ENCODE peak calls at places on chromosomes 4 and X, in eight cellular contexts. One of them, this sample, is unnamed.

GRCh38 chrX:107480272-107480671 is 30.8 kb downstream of the FRMPD3 start:
- DNase-seq in BE2C: no peak
- DNase-seq in endodermal cell: no peak
- DNase-seq in Calu3: no peak
- DNase-seq in pancreas: no peak
- DNase-seq in endothelial cell of umbilical vein: no peak
- DNase-seq in uterus: no peak
- DNase-seq in GM12865: no peak
- DNase-seq in this sample: no peak

GRCh38 chrX:84187501-84188319 is at the start of gene RPS6KA6:
- DNase-seq in pancreas: peak
- DNase-seq in uterus: peak
- DNase-seq in GM12865: no peak
- DNase-seq in Calu3: peak
- DNase-seq in BE2C: peak
- DNase-seq in endothelial cell of umbilical vein: peak
- DNase-seq in endodermal cell: peak
- DNase-seq in this sample: peak

GRCh38 chr4:82063017-82063416 is 310.8 kb downstream of the HNRNPD start:
- DNase-seq in uterus: no peak
- DNase-seq in BE2C: no peak
- DNase-seq in Calu3: no peak
- DNase-seq in GM12865: no peak
- DNase-seq in endothelial cell of umbilical vein: no peak
- DNase-seq in endodermal cell: no peak
- DNase-seq in pancreas: no peak
- DNase-seq in this sample: no peak

GRCh38 chr4:108502366-108502765 is 118.0 kb upstream of the RPL34 start:
- DNase-seq in GM12865: no peak
- DNase-seq in uterus: no peak
- DNase-seq in endothelial cell of umbilical vein: no peak
- DNase-seq in endodermal cell: no peak
- DNase-seq in BE2C: no peak
- DNase-seq in pancreas: no peak
- DNase-seq in Calu3: no peak
- DNase-seq in this sample: no peak

GRCh38 chrX:155874571-155875244 is 6.4 kb upstream of the VAMP7 start:
- DNase-seq in GM12865: no peak
- DNase-seq in uterus: no peak
- DNase-seq in endothelial cell of umbilical vein: no peak
- DNase-seq in Calu3: no peak
- DNase-seq in pancreas: no peak
- DNase-seq in BE2C: no peak
- DNase-seq in endodermal cell: no peak
- DNase-seq in this sample: no peak

GRCh38 chrX:70452143-70452733 is 7.6 kb downstream of the DLG3 start:
- DNase-seq in uterus: peak
- DNase-seq in pancreas: peak
- DNase-seq in GM12865: peak
- DNase-seq in Calu3: peak
- DNase-seq in BE2C: no peak
- DNase-seq in endothelial cell of umbilical vein: peak
- DNase-seq in endodermal cell: peak
- DNase-seq in this sample: peak

GRCh38 chr4:182881928-182882327 is 35.3 kb downstream of the DCTD start:
- DNase-seq in uterus: no peak
- DNase-seq in pancreas: no peak
- DNase-seq in BE2C: peak
- DNase-seq in Calu3: no peak
- DNase-seq in endodermal cell: no peak
- DNase-seq in GM12865: no peak
- DNase-seq in endothelial cell of umbilical vein: no peak
- DNase-seq in this sample: no peak

GRCh38 chr4:147793569-147793968 is 61.7 kb downstream of the ARHGAP10 start:
- DNase-seq in uterus: no peak
- DNase-seq in GM12865: no peak
- DNase-seq in BE2C: no peak
- DNase-seq in endodermal cell: no peak
- DNase-seq in endothelial cell of umbilical vein: no peak
- DNase-seq in Calu3: no peak
- DNase-seq in pancreas: no peak
- DNase-seq in this sample: no peak

GRCh38 chr4:63563288-63564014 is 845.8 kb downstream of the TECRL start:
- DNase-seq in endothelial cell of umbilical vein: no peak
- DNase-seq in uterus: no peak
- DNase-seq in pancreas: no peak
- DNase-seq in GM12865: no peak
- DNase-seq in endodermal cell: peak
- DNase-seq in Calu3: no peak
- DNase-seq in BE2C: no peak
- DNase-seq in this sample: no peak

GRCh38 chrX:149495573-149496071 is 9.5 kb downstream of the IDS start:
- DNase-seq in Calu3: peak
- DNase-seq in endothelial cell of umbilical vein: peak
- DNase-seq in BE2C: no peak
- DNase-seq in endodermal cell: peak
- DNase-seq in pancreas: no peak
- DNase-seq in GM12865: no peak
- DNase-seq in uterus: no peak
- DNase-seq in this sample: no peak

GRCh38 chrX:9842541-9842940 is 56.3 kb downstream of the SHROOM2 start:
- DNase-seq in pancreas: peak
- DNase-seq in uterus: no peak
- DNase-seq in endothelial cell of umbilical vein: no peak
- DNase-seq in Calu3: no peak
- DNase-seq in BE2C: no peak
- DNase-seq in GM12865: no peak
- DNase-seq in endodermal cell: peak
- DNase-seq in this sample: peak

GRCh38 chrX:17413228-17413627 is 38.2 kb downstream of the NHS start:
- DNase-seq in endothelial cell of umbilical vein: no peak
- DNase-seq in pancreas: no peak
- DNase-seq in BE2C: no peak
- DNase-seq in Calu3: no peak
- DNase-seq in uterus: no peak
- DNase-seq in endodermal cell: no peak
- DNase-seq in GM12865: no peak
- DNase-seq in this sample: no peak

GRCh38 chrX:33062016-33062415 is 149.3 kb downstream of the DMD start:
- DNase-seq in BE2C: no peak
- DNase-seq in endodermal cell: no peak
- DNase-seq in endothelial cell of umbilical vein: no peak
- DNase-seq in GM12865: no peak
- DNase-seq in uterus: no peak
- DNase-seq in pancreas: no peak
- DNase-seq in Calu3: no peak
- DNase-seq in this sample: no peak

GRCh38 chrX:119954374-119954773 is 10.8 kb upstream of the NKAP start:
- DNase-seq in pancreas: no peak
- DNase-seq in GM12865: no peak
- DNase-seq in Calu3: no peak
- DNase-seq in BE2C: no peak
- DNase-seq in endodermal cell: no peak
- DNase-seq in uterus: no peak
- DNase-seq in endothelial cell of umbilical vein: no peak
- DNase-seq in this sample: no peak

GRCh38 chr4:25667931-25668557 is 12.4 kb downstream of the SLC34A2 start:
- DNase-seq in Calu3: no peak
- DNase-seq in BE2C: no peak
- DNase-seq in endodermal cell: peak
- DNase-seq in endothelial cell of umbilical vein: no peak
- DNase-seq in uterus: no peak
- DNase-seq in pancreas: no peak
- DNase-seq in GM12865: no peak
- DNase-seq in this sample: no peak

GRCh38 chrX:30735839-30736238 is 82.6 kb downstream of the GK start:
- DNase-seq in BE2C: peak
- DNase-seq in endodermal cell: peak
- DNase-seq in uterus: peak
- DNase-seq in Calu3: peak
- DNase-seq in endothelial cell of umbilical vein: peak
- DNase-seq in GM12865: peak
- DNase-seq in pancreas: peak
- DNase-seq in this sample: peak

GRCh38 chrX:82556588-82556987 is 951.5 kb upstream of the POU3F4 start:
- DNase-seq in endodermal cell: no peak
- DNase-seq in Calu3: no peak
- DNase-seq in pancreas: no peak
- DNase-seq in endothelial cell of umbilical vein: no peak
- DNase-seq in GM12865: no peak
- DNase-seq in BE2C: no peak
- DNase-seq in uterus: no peak
- DNase-seq in this sample: no peak

GRCh38 chrX:145502670-145503069 is 255.4 kb downstream of the SPANXN1 start:
- DNase-seq in endodermal cell: no peak
- DNase-seq in endothelial cell of umbilical vein: no peak
- DNase-seq in BE2C: no peak
- DNase-seq in GM12865: no peak
- DNase-seq in Calu3: no peak
- DNase-seq in pancreas: no peak
- DNase-seq in uterus: no peak
- DNase-seq in this sample: no peak

DNA sequence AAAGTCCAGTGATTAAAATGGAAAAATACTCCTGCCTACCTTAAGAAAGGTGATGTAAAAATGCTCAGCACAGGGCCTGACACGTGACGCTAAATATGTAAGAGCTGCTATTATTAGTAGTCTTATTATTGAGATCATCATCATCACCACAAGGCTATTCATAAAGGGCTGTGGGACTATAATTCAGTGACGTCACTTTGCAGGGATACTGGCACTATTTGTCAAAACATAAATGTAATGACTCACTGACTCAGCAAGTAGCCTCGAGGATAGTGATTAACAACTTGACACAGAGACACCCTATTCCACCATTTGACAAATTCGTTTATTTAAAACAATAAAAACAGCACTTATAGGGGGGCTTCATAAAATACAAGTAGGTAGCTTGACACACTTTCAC is 258.9 kb downstream of the SPANXN1 start:
- DNase-seq in endothelial cell of umbilical vein: no peak
- DNase-seq in Calu3: no peak
- DNase-seq in BE2C: no peak
- DNase-seq in pancreas: no peak
- DNase-seq in endodermal cell: no peak
- DNase-seq in GM12865: no peak
- DNase-seq in uterus: no peak
- DNase-seq in this sample: no peak
- TF ChIP-seq CTCF in endothelial cell of umbilical vein: no peak
- TF ChIP-seq CTCF in Calu3: no peak
- TF ChIP-seq CTCF in BE2C: no peak
- TF ChIP-seq CTCF in pancreas: no peak
- TF ChIP-seq CTCF in endodermal cell: no peak
- TF ChIP-seq CTCF in GM12865: no peak
- TF ChIP-seq CTCF in uterus: no peak
- TF ChIP-seq CTCF in this sample: no peak

DNA sequence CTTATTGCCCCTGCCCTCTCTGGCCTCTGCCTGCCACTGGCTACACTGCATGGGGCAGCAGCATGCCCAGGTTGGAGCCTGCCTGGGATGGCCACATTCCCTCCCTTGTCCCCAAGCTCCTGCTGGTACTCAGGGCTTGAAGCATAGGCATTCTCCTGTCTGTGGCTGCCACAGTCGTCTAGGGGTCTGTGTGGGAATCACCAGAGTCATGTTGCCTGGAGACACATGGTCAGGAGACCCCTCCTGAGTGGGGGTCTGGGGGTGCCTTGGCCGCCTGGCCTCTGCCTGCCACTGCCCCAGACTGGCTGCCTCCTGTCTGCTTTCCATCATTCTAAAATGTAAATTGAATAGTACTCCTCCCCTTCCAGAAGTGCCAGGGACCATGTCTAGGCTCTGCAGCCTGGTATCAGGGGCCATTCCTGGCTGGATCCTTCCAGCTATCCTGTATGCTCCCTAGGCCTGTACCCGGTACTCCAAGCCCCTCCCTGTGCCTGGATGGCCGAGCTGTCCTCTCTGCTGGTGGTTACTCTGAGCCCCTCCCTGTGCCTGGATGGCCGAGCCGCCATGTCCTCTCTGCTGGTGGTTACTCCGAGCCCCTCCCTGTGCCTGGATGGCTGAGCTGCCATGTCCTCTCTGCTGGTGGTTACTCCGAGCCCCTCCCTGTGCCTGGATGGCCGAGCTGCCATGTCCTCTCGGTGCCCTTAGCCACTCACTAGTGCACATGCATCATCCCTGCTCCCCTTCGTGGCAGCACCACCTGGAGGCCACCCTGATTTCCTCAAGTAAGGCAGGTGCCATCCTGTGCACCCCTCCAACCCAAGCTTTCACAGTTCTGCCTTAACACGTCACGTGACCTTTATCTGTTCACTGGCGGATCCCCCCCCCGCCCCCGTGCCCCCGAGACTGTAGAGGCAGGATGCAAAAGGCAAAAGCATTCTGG is 5.5 kb upstream of the NKX1-1 start:
- DNase-seq in Calu3: no peak
- DNase-seq in BE2C: no peak
- DNase-seq in pancreas: no peak
- DNase-seq in endothelial cell of umbilical vein: no peak
- DNase-seq in GM12865: no peak
- DNase-seq in uterus: no peak
- DNase-seq in endodermal cell: peak
- DNase-seq in this sample: no peak
- TF ChIP-seq CTCF in Calu3: no peak
- TF ChIP-seq CTCF in BE2C: peak
- TF ChIP-seq CTCF in pancreas: no peak
- TF ChIP-seq CTCF in endothelial cell of umbilical vein: no peak
- TF ChIP-seq CTCF in GM12865: no peak
- TF ChIP-seq CTCF in uterus: no peak
- TF ChIP-seq CTCF in endodermal cell: peak
- TF ChIP-seq CTCF in this sample: no peak

GRCh38 chrX:38375888-38376287 is 23.5 kb downstream of the OTC start:
- DNase-seq in GM12865: peak
- DNase-seq in endodermal cell: peak
- DNase-seq in endothelial cell of umbilical vein: peak
- DNase-seq in uterus: no peak
- DNase-seq in Calu3: peak
- DNase-seq in pancreas: no peak
- DNase-seq in BE2C: peak
- DNase-seq in this sample: no peak
- TF ChIP-seq CTCF in GM12865: peak
- TF ChIP-seq CTCF in endodermal cell: peak
- TF ChIP-seq CTCF in endothelial cell of umbilical vein: peak
- TF ChIP-seq CTCF in uterus: no peak
- TF ChIP-seq CTCF in Calu3: peak
- TF ChIP-seq CTCF in pancreas: peak
- TF ChIP-seq CTCF in BE2C: peak
- TF ChIP-seq CTCF in this sample: peak

DNA sequence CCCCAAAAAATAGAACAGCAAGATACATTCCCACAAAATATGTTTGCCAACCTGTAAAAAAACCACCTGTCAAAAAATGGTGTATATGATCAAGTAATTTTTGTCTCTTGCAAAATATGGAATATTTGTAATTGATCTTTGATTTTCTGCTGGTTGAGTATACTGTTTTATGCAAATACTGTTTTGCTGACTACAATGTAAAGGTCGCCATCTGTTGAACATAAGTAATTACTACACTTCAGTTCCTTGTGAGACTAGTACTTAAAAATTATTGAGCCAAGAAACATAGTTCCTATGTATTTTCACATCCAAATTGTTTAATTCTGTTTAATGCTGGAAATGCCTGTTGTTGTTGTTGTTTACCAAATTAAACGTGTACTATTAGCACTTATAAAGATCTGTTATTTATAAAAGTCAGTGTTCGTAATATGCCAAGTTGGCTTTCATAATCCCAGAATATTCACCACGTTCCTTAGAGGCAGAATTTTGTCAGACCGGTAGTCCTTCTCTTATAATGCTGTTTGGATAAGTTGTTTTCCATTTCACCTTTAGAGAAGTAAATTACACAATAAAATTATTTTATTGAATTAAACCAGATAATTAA is 144.2 kb downstream of the PDLIM5 start:
- DNase-seq in pancreas: no peak
- DNase-seq in Calu3: no peak
- DNase-seq in GM12865: peak
- DNase-seq in BE2C: no peak
- DNase-seq in endodermal cell: no peak
- DNase-seq in uterus: no peak
- DNase-seq in endothelial cell of umbilical vein: peak
- DNase-seq in this sample: no peak
- TF ChIP-seq CTCF in pancreas: peak
- TF ChIP-seq CTCF in Calu3: peak
- TF ChIP-seq CTCF in GM12865: peak
- TF ChIP-seq CTCF in BE2C: peak
- TF ChIP-seq CTCF in endodermal cell: peak
- TF ChIP-seq CTCF in uterus: peak
- TF ChIP-seq CTCF in endothelial cell of umbilical vein: peak
- TF ChIP-seq CTCF in this sample: peak

This sample was measured in nephron progenitor cell.